ENCODE peak calls at places on chromosomes 16 and 17, in ten cellular contexts. G, V, S, Z, F, I, W, X, D and E are unnamed samples.
A peak's percentile ranks its signal among the peaks of the same experiment; 100 is the strongest.

GRCh38 chr17:81295678-81296381 is 723 bp upstream of the SLC38A10 start:
- DNase-seq in G (peak; percentile 32), S (no peak), V (peak; percentile 52), W (no peak), F (peak; percentile 16), Z (no peak), D (no peak), X (no peak), I (peak; percentile 88), E (no peak)

GRCh38 chr16:17334096-17334495 is 136.7 kb downstream of the XYLT1 start:
- DNase-seq in Z (no peak), F (no peak), D (no peak), X (no peak), W (no peak), I (no peak), V (no peak), G (no peak), S (no peak), E (no peak)

GRCh38 chr17:73941919-73942530 is 261.5 kb upstream of the RPL38 start:
- DNase-seq in S (no peak), D (no peak), X (no peak), Z (no peak), I (no peak), G (no peak), F (no peak), W (no peak), V (no peak), E (no peak)

GRCh38 chr16:82031116-82032084 is 3.7 kb upstream of the HSD17B2 start:
- DNase-seq in D (no peak), Z (no peak), F (no peak), I (no peak), X (no peak), G (no peak), W (no peak), S (no peak), V (no peak), E (no peak)

GRCh38 chr17:47730681-47731080 is 2.4 kb upstream of the TBX21 start:
- DNase-seq in V (no peak), Z (no peak), G (no peak), I (peak; percentile 17), F (no peak), D (no peak), X (no peak), W (no peak), S (no peak), E (no peak)

GRCh38 chr17:82367724-82368524 is 3.6 kb upstream of the UTS2R start:
- DNase-seq in S (no peak), Z (no peak), W (no peak), X (no peak), F (no peak), I (peak; percentile 92), V (no peak), D (no peak), G (no peak), E (no peak)

GRCh38 chr16:84367750-84368320 is 503 bp upstream of the ATP2C2 start:
- DNase-seq in S (no peak), W (no peak), Z (no peak), V (no peak), G (no peak), D (no peak), F (no peak), I (no peak), X (no peak), E (no peak)

GRCh38 chr17:82212331-82213250 is at the start of gene CCDC57:
- DNase-seq in W (peak; percentile 85), S (peak; percentile 52), Z (peak; percentile 86), V (peak; percentile 49), I (peak; percentile 82), D (peak; percentile 86), F (peak; percentile 63), X (peak; percentile 78), G (peak; percentile 45), E (no peak)

GRCh38 chr17:63366238-63366561 is 79.9 kb downstream of the CYB561 start:
- DNase-seq in W (no peak), F (no peak), Z (no peak), D (no peak), S (no peak), V (no peak), I (no peak), G (no peak), X (no peak), E (no peak)

GRCh38 chr17:38663125-38663751 is 11.5 kb downstream of the EPOP start:
- DNase-seq in I (peak; percentile 98), X (no peak), S (no peak), D (peak; percentile 41), G (no peak), Z (peak; percentile 63), V (no peak), W (peak; percentile 45), F (no peak), E (no peak)

GRCh38 chr16:51931596-51931995 is 615.3 kb downstream of the TOX3 start:
- DNase-seq in I (no peak), G (no peak), W (no peak), S (no peak), V (no peak), Z (no peak), D (no peak), X (no peak), F (no peak), E (no peak)

GRCh38 chr16:15057755-15058417 is 2.0 kb upstream of the NTAN1 start:
- DNase-seq in Z (no peak), X (no peak), D (no peak), I (no peak), F (no peak), G (no peak), V (no peak), W (no peak), S (no peak), E (no peak)

GRCh38 chr17:70655179-70655578 is 485.8 kb downstream of the KCNJ2 start:
- DNase-seq in V (no peak), G (no peak), W (no peak), X (no peak), D (no peak), F (no peak), Z (no peak), S (no peak), I (no peak), E (no peak)

GRCh38 chr16:68473358-68474064 is 25.2 kb upstream of the SMPD3 start:
- DNase-seq in S (no peak), W (no peak), F (no peak), G (no peak), V (no peak), Z (no peak), I (no peak), D (no peak), X (no peak), E (no peak)

GRCh38 chr17:48030531-48030930 is 7.1 kb downstream of the COPZ2 start:
- DNase-seq in G (no peak), V (no peak), W (no peak), X (no peak), I (no peak), F (no peak), S (no peak), D (no peak), Z (peak; percentile 37), E (no peak)

GRCh38 chr16:694863-695354 is 4.7 kb upstream of the WDR24 start:
- DNase-seq in Z (no peak), F (no peak), G (no peak), X (no peak), W (no peak), I (no peak), D (no peak), V (no peak), S (no peak), E (no peak)
- H3K27ac ChIP-seq in Z (no peak overlapping the region), F (no peak overlapping the region), G (peak overlapping the region; percentile 33), X (no peak overlapping the region), W (no peak overlapping the region), I (no peak overlapping the region), D (no peak overlapping the region), V (peak overlapping the region; percentile 62), S (no peak overlapping the region), E (no peak overlapping the region)

GRCh38 chr16:1469693-1470201 is 5.1 kb downstream of the CLCN7 start:
- DNase-seq in S (no peak), X (no peak), F (no peak), W (peak; percentile 12), G (no peak), D (no peak), V (no peak), Z (no peak), I (no peak), E (no peak)
- H3K27ac ChIP-seq in S (no peak overlapping the region), X (no peak overlapping the region), F (no peak overlapping the region), W (no peak overlapping the region), G (no peak overlapping the region), D (no peak overlapping the region), V (no peak overlapping the region), Z (no peak overlapping the region), I (no peak overlapping the region), E (no peak overlapping the region)

DNA sequence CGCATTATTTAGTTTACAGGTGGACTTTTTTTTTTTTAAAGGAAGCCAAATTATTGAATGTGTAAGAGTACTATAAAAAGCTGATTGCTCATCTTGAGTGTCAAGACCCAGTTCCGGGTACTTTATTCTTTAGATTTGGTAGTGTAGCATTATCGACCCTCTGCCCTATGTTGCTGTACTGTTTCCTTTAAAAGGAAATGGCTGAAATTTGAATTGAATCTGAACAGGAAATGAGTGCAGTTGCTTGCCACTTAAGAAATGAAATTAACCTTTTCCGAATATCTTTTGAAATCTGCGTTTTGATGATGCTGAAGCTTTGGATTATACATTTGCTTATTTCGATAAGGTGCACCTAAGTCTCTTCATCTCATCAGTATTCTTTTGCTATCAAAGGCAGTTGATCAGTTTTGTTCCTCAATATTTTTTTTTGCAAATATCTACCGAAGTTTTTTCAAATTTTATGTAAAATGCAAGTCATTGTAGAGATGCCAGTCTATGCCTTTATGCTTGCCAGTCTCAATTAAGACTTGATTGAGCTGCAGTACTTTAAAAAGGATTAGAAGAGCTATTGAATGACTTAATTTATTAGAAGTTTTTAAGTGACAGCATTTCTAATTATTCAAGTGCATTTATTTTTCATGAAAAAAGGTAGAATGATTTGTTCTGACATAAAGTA is 1.8 kb downstream of the GGNBP2 start:
- DNase-seq in W (no peak), Z (no peak), I (no peak), D (no peak), V (no peak), G (no peak), F (no peak), X (no peak), S (no peak), E (no peak)
- H3K27ac ChIP-seq in W (peak overlapping the region; percentile 98), Z (peak overlapping the region; percentile 100), I (no peak overlapping the region), D (peak overlapping the region; percentile 100), V (peak overlapping the region; percentile 98), G (peak overlapping the region; percentile 99), F (peak overlapping the region; percentile 67), X (no peak overlapping the region), S (no peak overlapping the region), E (no peak overlapping the region)

DNA sequence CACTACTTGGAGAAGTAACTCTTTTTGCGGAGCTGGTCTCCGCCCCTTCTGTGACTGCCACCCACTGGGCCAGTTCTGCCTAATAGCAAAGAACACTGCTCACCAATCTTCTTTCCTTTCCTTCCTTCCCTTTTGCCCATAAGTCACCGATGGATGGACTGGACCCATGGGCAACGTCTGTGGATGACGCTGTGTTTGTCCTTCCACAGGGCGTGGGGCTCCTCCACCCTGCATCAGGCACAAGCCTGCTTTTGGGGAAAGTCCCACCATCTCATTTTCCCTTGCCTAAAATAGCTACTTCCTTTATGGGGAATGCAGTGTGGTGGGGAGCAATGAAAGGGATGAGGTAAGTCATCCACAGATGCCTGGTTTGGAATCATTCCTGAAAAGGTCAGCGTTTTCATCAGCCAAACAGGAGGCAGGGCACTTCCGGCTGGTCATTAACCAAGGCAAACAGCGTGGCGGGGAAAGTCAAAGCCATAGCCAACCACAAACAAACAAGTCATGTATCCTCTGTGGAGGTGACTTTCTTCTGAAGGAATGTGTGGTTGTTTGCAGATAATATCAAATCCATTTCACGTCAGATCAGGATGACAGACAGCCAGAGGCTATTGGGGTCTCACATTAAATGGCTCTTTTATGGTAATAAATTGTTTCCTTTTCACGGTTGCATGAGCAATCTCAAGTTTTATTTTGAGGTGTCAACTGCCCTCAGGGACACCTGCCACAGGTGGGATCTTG is 30.7 kb upstream of the MED9 start:
- DNase-seq in X (no peak), V (no peak), F (no peak), D (no peak), S (peak; percentile 72), G (no peak), W (no peak), I (no peak), Z (no peak), E (no peak)
- H3K27ac ChIP-seq in X (no peak overlapping the region), V (no peak overlapping the region), F (no peak overlapping the region), D (peak overlapping the region; percentile 30), S (peak overlapping the region; percentile 52), G (no peak overlapping the region), W (no peak overlapping the region), I (no peak overlapping the region), Z (no peak overlapping the region), E (no peak overlapping the region)